ENCODE peak calls at places on chromosomes 6 and 20, in nine cellular contexts. J is IMR-90, A is choroid plexus epithelial cell, Y is foreskin fibroblast, G is GM20000, I is A549, W is neural crest cell, X is left lung, D is endothelial cell. T is an unnamed sample.

GRCh38 chr6:139905404-139906052 is 531.1 kb upstream of the CITED2 start:
- DNase-seq in Y (peak; percentile 80), W (no peak), G (no peak), X (no peak), A (peak; percentile 42), I (no peak), D (no peak), J (no peak), T (no peak)

GRCh38 chr6:97669191-97669651 is 386.2 kb upstream of the MMS22L start:
- DNase-seq in G (peak; percentile 77), D (no peak), A (peak; percentile 5), I (no peak), J (peak; percentile 24), X (no peak), Y (peak; percentile 17), W (peak; percentile 25), T (no peak)

GRCh38 chr6:25014806-25015560 is 79.2 kb upstream of the RIPOR2 start:
- DNase-seq in G (no peak), I (no peak), X (no peak), J (peak; percentile 78), Y (peak; percentile 58), W (no peak), A (peak; percentile 93), D (peak; percentile 18), T (peak; percentile 26)

GRCh38 chr6:7406743-7407142 is 17.1 kb downstream of the RIOK1 start:
- DNase-seq in Y (no peak), G (no peak), X (no peak), W (no peak), A (peak; percentile 24), D (no peak), I (no peak), J (peak; percentile 56), T (no peak)

GRCh38 chr20:63021356-63022321 is 14.9 kb upstream of the BHLHE23 start:
- DNase-seq in I (no peak), J (no peak), W (no peak), D (no peak), A (no peak), X (no peak), G (no peak), Y (no peak), T (no peak)

GRCh38 chr6:55293116-55293515 is 34.2 kb upstream of the GFRAL start:
- DNase-seq in X (no peak), J (peak; percentile 31), I (no peak), A (peak; percentile 70), D (no peak), Y (peak; percentile 20), W (no peak), G (no peak), T (no peak)

GRCh38 chr6:125301435-125302391 is at the start of gene HDDC2:
- DNase-seq in D (peak; percentile 93), X (peak; percentile 76), W (peak; percentile 59), J (peak; percentile 73), I (peak; percentile 28), G (peak; percentile 83), Y (peak; percentile 84), A (peak; percentile 68), T (peak; percentile 76)

GRCh38 chr20:46914789-46915359 is 20.2 kb downstream of the EYA2 start:
- DNase-seq in W (no peak), X (no peak), Y (peak; percentile 71), D (no peak), A (no peak), I (no peak), G (no peak), J (peak; percentile 35), T (peak; percentile 18)

GRCh38 chr6:25181923-25182322 is 97.3 kb upstream of the CARMIL1 start:
- DNase-seq in G (no peak), W (no peak), J (peak; percentile 11), A (no peak), D (no peak), I (no peak), X (no peak), Y (peak; percentile 47), T (no peak)

GRCh38 chr20:9360427-9360826 is 154.0 kb upstream of the LAMP5 start:
- DNase-seq in D (no peak), Y (no peak), W (no peak), G (no peak), J (peak; percentile 22), I (no peak), X (no peak), A (peak; percentile 27), T (no peak)

GRCh38 chr6:111794716-111795452 is 78.4 kb downstream of the FYN start:
- DNase-seq in Y (no peak), W (no peak), D (no peak), A (no peak), I (no peak), G (no peak), J (no peak), X (no peak), T (no peak)

GRCh38 chr6:133240511-133241087 is 558 bp upstream of the EYA4 start:
- DNase-seq in X (no peak), I (peak; percentile 46), A (peak; percentile 30), Y (peak; percentile 41), G (peak; percentile 32), W (peak; percentile 28), J (peak; percentile 75), D (peak; percentile 55), T (no peak)

GRCh38 chr6:148999921-149000589 is 253.2 kb downstream of the UST start:
- DNase-seq in D (no peak), I (no peak), Y (peak; percentile 94), J (peak; percentile 87), A (peak; percentile 89), G (no peak), X (peak; percentile 61), W (no peak), T (peak; percentile 55)

GRCh38 chr20:2658414-2659354 is 5.3 kb downstream of the IDH3B start:
- DNase-seq in W (no peak), A (no peak), Y (peak; percentile 59), J (no peak), I (peak; percentile 52), X (no peak), D (no peak), G (no peak), T (no peak)

GRCh38 chr6:11754625-11755289 is 23.8 kb downstream of the ADTRP start:
- DNase-seq in D (no peak), J (peak; percentile 66), A (no peak), G (no peak), W (no peak), I (no peak), Y (peak; percentile 87), X (no peak), T (no peak)

GRCh38 chr20:59817406-59817805 is 116.0 kb downstream of the SYCP2 start:
- DNase-seq in J (no peak), Y (no peak), I (no peak), G (no peak), D (no peak), A (no peak), X (no peak), W (no peak), T (no peak)

GRCh38 chr6:36326351-36326995 is 10.2 kb downstream of the BNIP5 start:
- DNase-seq in G (no peak), W (no peak), X (peak; percentile 52), Y (peak; percentile 14), A (peak; percentile 72), I (no peak), D (no peak), J (peak; percentile 27), T (no peak)

GRCh38 chr6:14540859-14541540 is 423.4 kb downstream of the CD83 start:
- DNase-seq in W (no peak), Y (peak; percentile 43), I (no peak), D (no peak), G (no peak), X (no peak), J (peak; percentile 31), A (no peak), T (no peak)

GRCh38 chr20:31559704-31560093 is 45.4 kb upstream of the ID1 start:
- DNase-seq in A (peak; percentile 65), W (no peak), D (no peak), Y (peak; percentile 69), J (no peak), G (no peak), I (no peak), X (no peak), T (no peak)

GRCh38 chr20:59807909-59808728 is 125.3 kb downstream of the SYCP2 start:
- DNase-seq in Y (no peak), X (no peak), W (no peak), D (no peak), A (no peak), J (no peak), I (no peak), G (no peak), T (no peak)

GRCh38 chr6:34973547-34974248 is 84.6 kb downstream of the ANKS1A start:
- DNase-seq in X (no peak), G (no peak), Y (no peak), W (no peak), A (peak; percentile 28), I (no peak), D (no peak), J (no peak), T (no peak)
- TF ChIP-seq CTCF in X (no peak), G (peak; percentile 19), Y (no peak), W (peak; percentile 33), A (peak; percentile 46), I (no peak), D (peak; percentile 30), J (no peak), T (no peak)

DNA sequence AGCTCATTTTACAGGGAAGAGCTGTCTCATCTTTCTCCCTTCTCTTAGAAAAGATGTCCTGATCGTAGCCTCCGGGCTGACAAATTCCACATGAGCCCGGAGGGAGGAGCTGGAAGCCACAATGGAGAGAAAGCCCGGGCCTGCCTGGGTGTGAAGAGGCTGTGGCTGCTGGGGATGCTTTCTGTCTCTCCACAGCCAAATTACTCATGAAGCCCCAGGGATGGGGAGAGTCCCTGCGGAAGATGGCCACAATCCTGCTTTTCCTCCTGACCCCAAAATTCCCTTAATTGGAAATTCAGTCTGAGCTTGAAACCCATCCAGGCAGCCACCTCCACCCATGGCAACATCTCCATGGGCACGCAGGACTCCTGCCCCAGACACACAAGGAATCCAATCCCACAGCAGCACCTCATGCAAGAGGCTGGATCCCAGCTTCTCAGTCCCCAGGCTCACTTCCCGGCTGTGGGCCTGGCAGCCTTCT is 32.4 kb downstream of the JPH2 start:
- DNase-seq in J (no peak), I (no peak), W (no peak), Y (peak; percentile 23), X (no peak), A (no peak), D (no peak), G (no peak), T (no peak)
- TF ChIP-seq CTCF in J (no peak), I (no peak), W (no peak), Y (no peak), X (no peak), A (no peak), D (no peak), G (no peak), T (no peak)

DNA sequence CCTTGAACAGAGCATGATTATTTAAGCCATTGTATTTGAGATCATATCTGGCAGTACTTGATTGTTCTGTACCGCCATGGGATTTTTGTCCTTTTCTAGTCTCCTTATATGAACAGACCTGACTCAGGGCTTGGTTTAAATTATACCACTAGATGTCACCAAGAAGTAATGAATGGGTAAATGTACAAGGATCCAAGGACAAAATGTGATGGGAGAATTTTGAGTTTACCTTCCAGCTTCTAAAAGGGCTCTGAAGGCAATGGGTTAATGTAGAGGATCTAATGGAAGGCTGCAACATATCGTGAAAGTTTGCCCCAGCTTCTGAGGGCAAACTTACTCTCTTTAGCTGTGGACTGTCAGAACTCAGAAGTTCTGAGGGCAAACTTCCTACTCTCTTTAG is 12.0 kb downstream of the RNF8 start:
- DNase-seq in A (peak; percentile 63), Y (peak; percentile 49), W (no peak), I (no peak), J (peak; percentile 35), X (no peak), D (no peak), G (no peak), T (no peak)
- TF ChIP-seq CTCF in A (peak; percentile 43), Y (peak; percentile 13), W (no peak), I (peak; percentile 13), J (peak; percentile 46), X (no peak), D (no peak), G (no peak), T (peak; percentile 42)

GRCh38 chr6:75711173-75711572 is 37.9 kb upstream of the MYO6 start:
- DNase-seq in A (no peak), D (no peak), I (no peak), X (no peak), W (no peak), Y (no peak), G (no peak), J (no peak), T (no peak)
- TF ChIP-seq CTCF in A (no peak), D (no peak), I (no peak), X (no peak), W (no peak), Y (no peak), G (no peak), J (no peak), T (no peak)

T was measured in body of pancreas.